ENCODE peak calls at places on chromosomes 11 and 22, in nine cellular contexts. K is effector memory CD4-positive, alpha-beta T cell; C is GM13977; R is NCI-H345; O is B cell; F is ELR; J is activated CD4-positive, alpha-beta T cell treated with anti-CD3 and anti-CD28 coated beads for 4 hours; Z is T-helper 2 cell; X is iris pigment epithelial cell. W is an unnamed sample.
A peak's percentile ranks its signal among the peaks of the same experiment; 100 is the strongest.

GRCh38 chr11:72306186-72306585 is 62.2 kb upstream of the PHOX2A start:
- DNase-seq in O (no peak), R (no peak), F (no peak), C (no peak), K (no peak), J (no peak), X (peak; percentile 11), Z (no peak), W (no peak)

GRCh38 chr11:97833412-97833811 is 1187.3 kb upstream of the CNTN5 start:
- DNase-seq in F (no peak), K (no peak), O (no peak), Z (no peak), X (no peak), J (no peak), C (no peak), R (no peak), W (no peak)

GRCh38 chr22:41947181-41948080 is 479 bp upstream of the CENPM start:
- DNase-seq in K (no peak), X (no peak), C (no peak), J (no peak), O (no peak), Z (no peak), R (no peak), F (no peak), W (no peak)

GRCh38 chr11:64123679-64124078 is 42.2 kb downstream of the MACROD1 start:
- DNase-seq in X (no peak), F (no peak), K (no peak), C (no peak), O (no peak), R (no peak), Z (no peak), J (no peak), W (no peak)

GRCh38 chr22:28600546-28601143 is 79.0 kb downstream of the TTC28 start:
- DNase-seq in O (no peak), X (peak; percentile 66), K (no peak), Z (peak; percentile 33), F (peak; percentile 76), C (peak; percentile 40), J (peak; percentile 20), R (peak; percentile 54), W (peak; percentile 61)

GRCh38 chr11:63937713-63938480 is 905 bp upstream of the NAA40 start:
- DNase-seq in X (no peak), O (no peak), J (no peak), R (peak; percentile 40), C (peak; percentile 43), K (no peak), Z (no peak), F (no peak), W (peak; percentile 62)

GRCh38 chr11:45560935-45561330 is 104.5 kb downstream of the CHST1 start:
- DNase-seq in X (no peak), C (no peak), O (no peak), J (no peak), Z (no peak), R (no peak), F (no peak), K (no peak), W (peak; percentile 59)

GRCh38 chr11:65960824-65961266 is 689 bp upstream of the SART1 start:
- DNase-seq in F (no peak), R (no peak), X (no peak), Z (no peak), J (no peak), O (no peak), C (no peak), K (no peak), W (no peak)

GRCh38 chr22:32917577-32918375 is 116.3 kb downstream of the TIMP3 start:
- DNase-seq in F (no peak), J (no peak), C (no peak), X (no peak), K (no peak), R (no peak), Z (no peak), O (no peak), W (no peak)

GRCh38 chr22:27796829-27797792 is 4.4 kb downstream of the MN1 start:
- DNase-seq in F (no peak), R (no peak), X (no peak), K (no peak), O (no peak), Z (no peak), J (no peak), C (no peak), W (no peak)

GRCh38 chr11:71425851-71426250 is 22.3 kb downstream of the DHCR7 start:
- DNase-seq in C (no peak), O (no peak), Z (no peak), R (peak; percentile 29), J (no peak), F (no peak), K (no peak), X (peak; percentile 7), W (no peak)

GRCh38 chr22:24102366-24103200 is 78.7 kb upstream of the SUSD2 start:
- DNase-seq in J (no peak), C (no peak), F (no peak), R (no peak), Z (no peak), O (no peak), X (no peak), K (no peak), W (no peak)

GRCh38 chr11:114673661-114674060 is 4.7 kb upstream of the NXPE2 start:
- DNase-seq in K (no peak), X (no peak), Z (no peak), O (no peak), C (no peak), J (no peak), R (no peak), F (no peak), W (no peak)

GRCh38 chr11:95231126-95231880 is at the start of gene SESN3:
- DNase-seq in Z (peak; percentile 99), J (peak; percentile 97), F (peak; percentile 84), O (peak; percentile 99), X (peak; percentile 100), K (peak; percentile 98), R (peak; percentile 100), C (peak; percentile 94), W (peak; percentile 100)

GRCh38 chr22:43811777-43812148 is 342 bp downstream of the EFCAB6 start:
- DNase-seq in X (peak; percentile 71), C (no peak), O (no peak), Z (peak; percentile 4), J (no peak), K (no peak), F (peak; percentile 35), R (no peak), W (peak; percentile 15)

GRCh38 chr11:77047007-77047927 is 13.1 kb downstream of the B3GNT6 start:
- DNase-seq in K (peak; percentile 72), Z (peak; percentile 89), J (peak; percentile 86), F (peak; percentile 94), O (peak; percentile 88), X (peak; percentile 87), R (peak; percentile 94), C (peak; percentile 86), W (peak; percentile 61)

GRCh38 chr22:19612866-19613572 is 88.8 kb upstream of the CLDN5 start:
- DNase-seq in F (no peak), R (no peak), C (no peak), Z (no peak), K (no peak), J (no peak), O (no peak), X (no peak), W (no peak)

GRCh38 chr11:26199341-26199740 is 132.6 kb upstream of the ANO3 start:
- DNase-seq in F (no peak), Z (no peak), X (peak; percentile 83), O (no peak), C (no peak), J (no peak), K (no peak), R (no peak), W (no peak)

GRCh38 chr22:48895341-48895740 is 932.3 kb downstream of the BRD1 start:
- DNase-seq in K (no peak), O (no peak), X (no peak), J (no peak), F (no peak), R (no peak), Z (no peak), C (no peak), W (no peak)

GRCh38 chr11:68460741-68461283 is at the start of gene PPP6R3:
- DNase-seq in K (no peak), F (no peak), R (no peak), X (no peak), C (no peak), J (no peak), Z (no peak), O (no peak), W (no peak)

GRCh38 chr11:65718964-65719492 is 1.6 kb downstream of the RNASEH2C start:
- DNase-seq in C (no peak), F (peak; percentile 28), K (no peak), Z (no peak), J (no peak), R (no peak), O (no peak), X (peak; percentile 32), W (no peak)

GRCh38 chr11:3129591-3130268 is 35.4 kb downstream of the OSBPL5 start:
- DNase-seq in Z (no peak), C (no peak), J (no peak), F (no peak), R (no peak), X (no peak), K (no peak), O (no peak), W (no peak)

GRCh38 chr22:43592470-43592869 is 180.7 kb downstream of the MPPED1 start:
- DNase-seq in X (no peak), O (no peak), K (no peak), C (no peak), R (no peak), F (no peak), Z (no peak), J (no peak), W (peak; percentile 1)

GRCh38 chr11:47489395-47489755 is 40.4 kb upstream of the RAPSN start:
- DNase-seq in O (no peak), F (peak; percentile 53), C (no peak), R (no peak), J (no peak), X (peak; percentile 66), K (no peak), Z (no peak), W (no peak)

GRCh38 chr11:125287467-125288232 is 123.1 kb downstream of the PKNOX2 start:
- DNase-seq in R (no peak), Z (no peak), X (no peak), O (no peak), F (no peak), K (no peak), J (no peak), C (no peak), W (no peak)

GRCh38 chr22:41929158-41929896 is 2.7 kb upstream of the TNFRSF13C start:
- DNase-seq in F (no peak), X (no peak), Z (no peak), O (no peak), J (no peak), C (no peak), R (peak; percentile 35), K (no peak), W (no peak)

GRCh38 chr11:47408598-47409439 is 429 bp downstream of the SLC39A13 start:
- DNase-seq in R (no peak), X (peak; percentile 88), Z (no peak), O (no peak), K (no peak), J (no peak), C (no peak), F (peak; percentile 94), W (no peak)